ENCODE peak calls at places on chromosome 1, in seven cellular contexts. Q, I, M, J, D, H and L are unnamed samples.

GRCh38 chr1:61931587-61932279 is 189.5 kb downstream of the PATJ start:
- DNase-seq in Q (no peak), I (no peak), M (no peak), J (no peak), D (no peak), H (no peak), L (no peak)

GRCh38 chr1:247370786-247371732 is 39.4 kb upstream of the ZNF496 start:
- DNase-seq in Q (no peak), I (no peak), M (no peak), J (no peak), D (no peak), H (no peak), L (no peak)

GRCh38 chr1:1869459-1869858 is 21.4 kb downstream of the GNB1 start:
- DNase-seq in Q (no peak), I (no peak), M (no peak), J (no peak), D (no peak), H (no peak), L (no peak)

GRCh38 chr1:232529747-232530146 is 100.2 kb downstream of the SIPA1L2 start:
- DNase-seq in Q (no peak), I (no peak), M (no peak), J (no peak), D (no peak), H (no peak), L (no peak)

GRCh38 chr1:26862781-26863676 is at the start of gene SFN:
- DNase-seq in Q (peak; percentile 96), I (no peak), M (no peak), J (no peak), D (no peak), H (no peak), L (no peak)

GRCh38 chr1:180211156-180211859 is 18.8 kb upstream of the LHX4 start:
- DNase-seq in Q (no peak), I (no peak), M (no peak), J (no peak), D (no peak), H (no peak), L (no peak)

GRCh38 chr1:72567511-72567910 is 285.2 kb upstream of the NEGR1 start:
- DNase-seq in Q (no peak), I (no peak), M (no peak), J (no peak), D (no peak), H (peak; percentile 60), L (no peak)

GRCh38 chr1:109104364-109105151 is 9.4 kb upstream of the ELAPOR1 start:
- DNase-seq in Q (no peak), I (no peak), M (no peak), J (no peak), D (no peak), H (no peak), L (no peak)

GRCh38 chr1:202586018-202586821 is 124.0 kb downstream of the SYT2 start:
- DNase-seq in Q (no peak), I (peak; percentile 64), M (no peak), J (peak; percentile 73), D (peak; percentile 75), H (peak; percentile 52), L (no peak)

GRCh38 chr1:57307382-57307781 is 116.5 kb downstream of the DAB1 start:
- DNase-seq in Q (peak; percentile 96), I (no peak), M (no peak), J (no peak), D (no peak), H (no peak), L (no peak)

GRCh38 chr1:111507411-111508201 is 4.2 kb upstream of the ADORA3 start:
- DNase-seq in Q (peak; percentile 86), I (peak; percentile 72), M (peak; percentile 78), J (peak; percentile 84), D (peak; percentile 89), H (peak; percentile 54), L (peak; percentile 59)

GRCh38 chr1:160125761-160126160 is 10.2 kb downstream of the ATP1A2 start:
- DNase-seq in Q (no peak), I (no peak), M (no peak), J (no peak), D (no peak), H (peak; percentile 76), L (no peak)

GRCh38 chr1:40612345-40612831 is 53.1 kb downstream of the RIMS3 start:
- DNase-seq in Q (peak; percentile 77), I (peak; percentile 35), M (peak; percentile 38), J (peak; percentile 64), D (no peak), H (peak; percentile 66), L (no peak)

GRCh38 chr1:17671314-17671705 is 83.8 kb upstream of the ACTL8 start:
- DNase-seq in Q (no peak), I (no peak), M (no peak), J (no peak), D (no peak), H (no peak), L (no peak)

GRCh38 chr1:192580351-192580962 is 4.9 kb downstream of the RGS1 start:
- DNase-seq in Q (no peak), I (no peak), M (no peak), J (no peak), D (no peak), H (peak; percentile 85), L (no peak)

GRCh38 chr1:203765029-203765837 is at the start of gene LAX1:
- DNase-seq in Q (no peak), I (no peak), M (no peak), J (no peak), D (no peak), H (no peak), L (no peak)

GRCh38 chr1:23657659-23658275 is 33.8 kb upstream of the RPL11 start:
- DNase-seq in Q (peak; percentile 86), I (peak; percentile 39), M (peak; percentile 45), J (peak; percentile 70), D (no peak), H (peak; percentile 26), L (no peak)

GRCh38 chr1:22816803-22817202 is 106.2 kb downstream of the EPHB2 start:
- DNase-seq in Q (no peak), I (no peak), M (no peak), J (no peak), D (no peak), H (no peak), L (no peak)

GRCh38 chr1:236502972-236503639 is 20.7 kb upstream of the LGALS8 start:
- DNase-seq in Q (peak; percentile 78), I (peak; percentile 16), M (no peak), J (no peak), D (no peak), H (peak; percentile 51), L (no peak)

GRCh38 chr1:12527564-12527963 is 90.4 kb downstream of the DHRS3 start:
- DNase-seq in Q (no peak), I (peak; percentile 10), M (no peak), J (no peak), D (peak; percentile 65), H (no peak), L (no peak)

GRCh38 chr1:207959141-207959825 is 48.4 kb upstream of the CD34 start:
- DNase-seq in Q (peak; percentile 39), I (peak; percentile 92), M (peak; percentile 92), J (peak; percentile 89), D (peak; percentile 94), H (peak; percentile 40), L (peak; percentile 94)

GRCh38 chr1:193019442-193020026 is 39.6 kb downstream of the UCHL5 start:
- DNase-seq in Q (no peak), I (no peak), M (no peak), J (no peak), D (no peak), H (peak; percentile 80), L (no peak)

GRCh38 chr1:33338495-33339211 is 17.8 kb upstream of the A3GALT2 start:
- DNase-seq in Q (no peak), I (peak; percentile 68), M (peak; percentile 47), J (peak; percentile 88), D (peak; percentile 89), H (peak; percentile 96), L (no peak)

GRCh38 chr1:96845464-96845863 is 123.9 kb downstream of the PTBP2 start:
- DNase-seq in Q (peak; percentile 74), I (no peak), M (no peak), J (no peak), D (no peak), H (no peak), L (no peak)

GRCh38 chr1:88731475-88731874 is 47.4 kb downstream of the PKN2 start:
- DNase-seq in Q (no peak), I (peak; percentile 36), M (no peak), J (no peak), D (no peak), H (peak; percentile 96), L (no peak)

GRCh38 chr1:23751050-23751814 is 8.0 kb downstream of the ELOA start:
- DNase-seq in Q (peak; percentile 58), I (no peak), M (no peak), J (no peak), D (no peak), H (peak; percentile 66), L (no peak)

GRCh38 chr1:204465469-204466415 is 28.9 kb downstream of the PIK3C2B start:
- DNase-seq in Q (no peak), I (no peak), M (no peak), J (no peak), D (no peak), H (no peak), L (no peak)

GRCh38 chr1:150192012-150192411 is 42.3 kb downstream of the PLEKHO1 start:
- DNase-seq in Q (no peak), I (no peak), M (no peak), J (no peak), D (no peak), H (no peak), L (peak; percentile 60)

GRCh38 chr1:229203030-229203751 is 67.7 kb upstream of the RAB4A start:
- DNase-seq in Q (peak; percentile 95), I (peak; percentile 38), M (no peak), J (no peak), D (no peak), H (peak; percentile 63), L (no peak)

DNA sequence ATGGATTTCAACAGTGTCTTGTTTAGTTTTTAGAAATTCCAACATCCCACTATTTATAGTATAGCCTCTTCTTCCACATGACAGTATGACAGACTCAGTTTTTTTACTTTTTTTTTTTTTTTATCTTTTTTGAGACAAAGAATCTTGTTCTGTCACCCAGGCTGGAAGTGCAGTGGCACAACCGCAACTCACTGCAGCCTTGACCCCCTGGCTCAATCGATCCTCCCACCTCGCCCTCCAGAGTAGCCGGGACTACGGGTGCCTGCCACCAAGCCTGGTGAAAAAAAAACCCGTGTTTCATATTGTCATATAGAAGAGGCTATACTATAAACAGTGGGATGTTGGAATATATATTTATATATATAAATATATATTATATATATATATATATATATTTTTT is 1.2 kb upstream of the DR1 start:
- DNase-seq in Q (no peak), I (no peak), M (no peak), J (no peak), D (no peak), H (no peak), L (no peak)
- H3K4me1 ChIP-seq in Q (peaks cover 4% of the 10 kb centered on the region), I (no peaks in the 10 kb centered on the region), M (no peaks in the 10 kb centered on the region), J (no peaks in the 10 kb centered on the region), D (no peaks in the 10 kb centered on the region), H (no peaks in the 10 kb centered on the region), L (peaks cover 2% of the 10 kb centered on the region)

GRCh38 chr1:164718821-164719220 is 159.8 kb downstream of the PBX1 start:
- DNase-seq in Q (no peak), I (no peak), M (no peak), J (no peak), D (no peak), H (peak; percentile 62), L (no peak)
- H3K4me1 ChIP-seq in Q (no peaks in the 10 kb centered on the region), I (peaks cover 5% of the 10 kb centered on the region), M (peaks cover 25% of the 10 kb centered on the region), J (no peaks in the 10 kb centered on the region), D (peaks cover 3% of the 10 kb centered on the region), H (no peaks in the 10 kb centered on the region), L (no peaks in the 10 kb centered on the region)

GRCh38 chr1:53147171-53147570 is 4.7 kb upstream of the SLC1A7 start:
- DNase-seq in Q (no peak), I (no peak), M (no peak), J (no peak), D (no peak), H (no peak), L (no peak)
- H3K4me1 ChIP-seq in Q (peaks cover 2% of the 10 kb centered on the region), I (no peaks in the 10 kb centered on the region), M (peaks cover 5% of the 10 kb centered on the region), J (no peaks in the 10 kb centered on the region), D (no peaks in the 10 kb centered on the region), H (peaks cover 18% of the 10 kb centered on the region), L (no peaks in the 10 kb centered on the region)

GRCh38 chr1:156671804-156672203 is 5.4 kb downstream of the NES start:
- DNase-seq in Q (no peak), I (no peak), M (no peak), J (no peak), D (no peak), H (no peak), L (no peak)
- H3K4me1 ChIP-seq in Q (peaks cover 31% of the 10 kb centered on the region), I (peaks cover 13% of the 10 kb centered on the region), M (no peaks in the 10 kb centered on the region), J (no peaks in the 10 kb centered on the region), D (no peaks in the 10 kb centered on the region), H (peaks cover 29% of the 10 kb centered on the region), L (peaks cover 3% of the 10 kb centered on the region)